ENCODE peak calls at places on chromosomes 3 and 15, in four cellular contexts. G is PC-3, A is lung, T is psoas muscle. V is an unnamed sample.

GRCh38 chr15:77622212-77622941 is 10.3 kb downstream of the LINGO1 start:
- DNase-seq in A (no peak), G (no peak), T (no peak), V (no peak)

GRCh38 chr3:71504250-71505036 is 79.1 kb downstream of the FOXP1 start:
- DNase-seq in G (peak; percentile 92), T (no peak), A (no peak), V (peak; percentile 70)

GRCh38 chr15:37877851-37878577 is 56.4 kb upstream of the TMCO5A start:
- DNase-seq in A (no peak), G (peak; percentile 91), T (no peak), V (no peak)

GRCh38 chr15:83046558-83047127 is 20.4 kb downstream of the BTBD1 start:
- DNase-seq in T (no peak), A (no peak), G (peak; percentile 40), V (no peak)

GRCh38 chr15:73367624-73368300 is 996 bp downstream of the HCN4 start:
- DNase-seq in A (no peak), G (no peak), T (no peak), V (no peak)

GRCh38 chr3:124659175-124659574 is 71.1 kb upstream of the UMPS start:
- DNase-seq in T (no peak), G (no peak), A (no peak), V (no peak)

GRCh38 chr15:66765478-66766281 is 63.6 kb downstream of the SMAD6 start:
- DNase-seq in G (peak; percentile 98), T (no peak), A (peak; percentile 93), V (no peak)

GRCh38 chr3:79268422-79268821 is 499.4 kb downstream of the ROBO1 start:
- DNase-seq in T (no peak), A (no peak), G (no peak), V (no peak)

GRCh38 chr3:14146381-14147062 is 21.7 kb downstream of the TMEM43 start:
- DNase-seq in G (no peak), A (no peak), T (no peak), V (no peak)

GRCh38 chr3:106688463-106688862 is 688.8 kb upstream of the CCDC54 start:
- DNase-seq in A (no peak), T (no peak), G (peak; percentile 94), V (peak; percentile 61)

GRCh38 chr3:4507010-4507596 is 14.0 kb downstream of the ITPR1 start:
- DNase-seq in G (no peak), A (no peak), T (no peak), V (no peak)

GRCh38 chr15:62453979-62454378 is 288.9 kb upstream of the C2CD4B start:
- DNase-seq in A (no peak), T (no peak), G (peak; percentile 71), V (no peak)

GRCh38 chr15:84669726-84670125 is 11.7 kb upstream of the NMB start:
- DNase-seq in G (no peak), T (no peak), A (no peak), V (no peak)

GRCh38 chr3:19013879-19014278 is 134.4 kb upstream of the KCNH8 start:
- DNase-seq in G (no peak), A (no peak), T (no peak), V (no peak)

GRCh38 chr3:95228416-95228815 is 1165.6 kb downstream of the NSUN3 start:
- DNase-seq in G (peak; percentile 38), A (no peak), T (no peak), V (no peak)

GRCh38 chr3:70312336-70312735 is at the start of gene MDFIC2:
- DNase-seq in T (no peak), G (no peak), A (no peak), V (no peak)

GRCh38 chr3:50256978-50257890 is 11.7 kb upstream of the SEMA3B start:
- DNase-seq in G (peak; percentile 67), A (no peak), T (no peak), V (no peak)

GRCh38 chr15:85331666-85332261 is 48.6 kb upstream of the AKAP13 start:
- DNase-seq in G (peak; percentile 62), A (peak; percentile 78), T (no peak), V (no peak)

GRCh38 chr3:34178415-34178814 is 380.0 kb downstream of the PDCD6IP start:
- DNase-seq in G (no peak), A (no peak), T (no peak), V (no peak)

GRCh38 chr3:102225407-102226132 is 209.2 kb upstream of the ZPLD1 start:
- DNase-seq in T (no peak), G (peak; percentile 89), A (no peak), V (no peak)

GRCh38 chr15:34609658-34610057 is 26.2 kb upstream of the GOLGA8B start:
- DNase-seq in T (no peak), G (no peak), A (no peak), V (no peak)

GRCh38 chr3:184822081-184822480 is 10.1 kb downstream of the VPS8 start:
- DNase-seq in A (no peak), T (no peak), G (no peak), V (no peak)

GRCh38 chr3:8532251-8532831 is 30.7 kb downstream of the LMCD1 start:
- DNase-seq in T (no peak), A (no peak), G (peak; percentile 80), V (no peak)

GRCh38 chr15:69478259-69478687 is 25.7 kb downstream of the RPLP1 start:
- DNase-seq in T (peak; percentile 34), G (peak; percentile 69), A (no peak), V (peak; percentile 61)

GRCh38 chr3:46628980-46629379 is 16.7 kb downstream of the FAM240A start:
- DNase-seq in A (no peak), G (no peak), T (no peak), V (no peak)

GRCh38 chr3:19250959-19251610 is 102.8 kb downstream of the KCNH8 start:
- DNase-seq in G (no peak), A (no peak), T (no peak), V (no peak)

GRCh38 chr3:48468329-48468731 is 21.8 kb downstream of the ATRIP start:
- DNase-seq in T (no peak), G (no peak), A (no peak), V (no peak)

GRCh38 chr15:39501366-39501765 is 79.5 kb upstream of the THBS1 start:
- DNase-seq in T (no peak), G (peak; percentile 4), A (no peak), V (no peak)

GRCh38 chr15:74789171-74789627 is 7.3 kb downstream of the CSK start:
- DNase-seq in A (no peak), G (peak; percentile 41), T (no peak), V (peak; percentile 74)

GRCh38 chr15:63466378-63467192 is 37.8 kb upstream of the USP3 start:
- DNase-seq in T (no peak), A (no peak), G (peak; percentile 72), V (no peak)

GRCh38 chr3:16171825-16172224 is 2.7 kb upstream of the GALNT15 start:
- DNase-seq in G (no peak), A (no peak), T (no peak), V (no peak)

GRCh38 chr3:154236331-154236730 is 88.0 kb downstream of the DHX36 start:
- DNase-seq in A (no peak), T (no peak), G (no peak), V (no peak)

GRCh38 chr3:172562881-172563835 is 39.9 kb upstream of the TNFSF10 start:
- DNase-seq in G (peak; percentile 62), A (no peak), T (no peak), V (no peak)

GRCh38 chr3:64084640-64085039 is 61.3 kb upstream of the PSMD6 start:
- DNase-seq in G (peak; percentile 84), T (no peak), A (no peak), V (no peak)

GRCh38 chr3:101184111-101184510 is 136.3 kb downstream of the IMPG2 start:
- DNase-seq in G (no peak), A (no peak), T (no peak), V (no peak)

GRCh38 chr3:31687020-31687802 is 154.5 kb downstream of the STT3B start:
- DNase-seq in G (no peak), A (no peak), T (no peak), V (no peak)

GRCh38 chr3:58111513-58112184 is 99.1 kb downstream of the DNASE1L3 start:
- DNase-seq in G (peak; percentile 90), T (no peak), A (peak; percentile 84), V (peak; percentile 47)

GRCh38 chr15:84883433-84883832 is 1.0 kb upstream of the SLC28A1 start:
- DNase-seq in T (no peak), A (no peak), G (peak; percentile 31), V (no peak)

GRCh38 chr3:99568936-99569335 is 69.5 kb upstream of the COL8A1 start:
- DNase-seq in A (no peak), G (peak; percentile 38), T (no peak), V (no peak)
- H3K27me3 ChIP-seq in A (no peaks in the 10 kb centered on the region), G (no peaks in the 10 kb centered on the region), T (no peaks in the 10 kb centered on the region), V (no peaks in the 10 kb centered on the region)

DNA sequence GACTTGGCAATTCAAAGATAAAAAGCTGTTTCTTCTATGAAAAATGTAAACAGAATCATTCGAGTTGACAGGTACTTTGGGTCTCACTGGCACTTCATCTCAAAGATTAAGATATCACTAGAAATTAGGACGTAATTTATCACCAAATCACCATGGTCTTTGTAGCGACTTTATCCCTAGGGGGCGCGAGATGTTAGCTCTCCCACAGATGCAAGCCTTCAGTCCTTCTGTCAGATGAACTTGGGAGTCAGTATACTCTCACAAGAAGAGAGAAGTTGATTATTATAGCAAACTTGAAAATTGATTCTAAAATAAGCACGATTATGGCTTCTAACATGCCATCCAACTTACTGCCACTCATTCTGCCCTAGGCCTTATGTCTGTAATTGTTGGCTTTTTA is 150.3 kb downstream of the ALCAM start:
- DNase-seq in A (no peak), T (no peak), G (no peak), V (no peak)
- TF ChIP-seq CTCF in A (no peak), T (no peak), G (peak; percentile 48), V (no peak)

DNA sequence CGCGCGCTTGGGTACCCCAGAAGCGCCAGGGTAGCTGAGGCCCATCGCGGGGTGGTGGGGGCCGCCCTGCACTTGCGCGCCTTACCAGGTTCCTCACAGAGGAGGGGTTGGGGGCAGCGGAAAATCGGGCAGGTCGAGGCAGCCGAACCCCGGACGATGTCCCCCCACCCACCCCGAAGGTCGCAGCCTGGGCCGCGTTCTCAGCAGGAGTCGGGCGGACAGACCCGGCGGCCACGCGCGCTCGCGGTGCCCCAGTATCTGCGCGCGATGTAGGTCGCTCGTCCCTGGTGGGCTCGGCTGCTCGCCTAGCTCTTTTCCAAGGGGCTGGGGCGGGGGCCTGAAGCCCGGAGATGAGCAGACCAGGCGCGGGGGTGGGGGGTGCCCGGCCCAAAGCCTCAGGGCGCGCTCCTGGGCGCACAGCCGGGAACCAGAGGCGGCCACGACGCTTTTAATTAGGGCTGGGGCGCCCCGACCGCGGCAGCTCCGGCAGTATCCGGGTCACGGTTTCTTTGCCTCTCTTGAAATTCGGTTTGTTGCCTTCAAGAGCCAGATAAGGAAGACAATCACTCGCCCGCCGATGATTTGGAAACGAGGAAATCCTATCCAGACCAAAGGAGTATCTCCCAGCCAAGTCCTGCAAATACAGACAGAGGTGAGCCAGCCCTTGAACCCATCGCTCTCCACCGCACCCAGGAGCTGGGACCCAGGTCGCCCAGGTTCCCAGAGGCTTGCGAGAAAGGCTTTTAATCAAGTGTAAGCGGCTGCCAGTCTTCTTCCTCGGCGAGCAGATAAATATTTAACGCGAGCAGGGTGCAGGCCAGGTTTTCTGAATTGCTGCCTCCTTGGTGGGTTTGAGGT is 4.6 kb downstream of the SKOR1 start:
- DNase-seq in T (no peak), G (no peak), A (no peak), V (peak; percentile 79)
- H3K27me3 ChIP-seq in T (peaks cover 97% of the 10 kb centered on the region), G (peaks cover 9% of the 10 kb centered on the region), A (peaks cover 15% of the 10 kb centered on the region), V (peaks cover 96% of the 10 kb centered on the region)

DNA sequence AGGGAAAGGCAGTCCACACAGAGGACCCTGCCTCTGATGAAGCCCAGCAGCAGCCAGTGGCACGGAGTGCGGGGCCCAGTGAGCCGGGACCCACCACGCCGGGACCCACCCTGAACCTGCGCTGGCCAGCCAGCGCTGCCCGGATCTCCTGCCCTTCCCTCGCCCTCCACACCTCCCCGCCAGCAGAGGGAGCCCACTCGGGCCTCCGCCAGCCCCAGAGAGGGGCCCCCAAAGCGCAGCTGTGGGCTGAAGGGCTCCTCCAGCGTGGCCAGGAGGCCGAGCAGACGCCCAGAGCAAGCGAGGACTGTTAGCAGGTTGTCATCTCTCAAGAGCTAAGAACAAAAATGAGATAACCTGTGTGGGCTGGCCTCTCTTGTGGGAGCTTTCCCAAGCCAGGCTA is 81.3 kb upstream of the ATP10A start:
- DNase-seq in G (no peak), T (no peak), A (no peak), V (no peak)
- TF ChIP-seq CTCF in G (peak; percentile 29), T (no peak), A (no peak), V (peak; percentile 11)